ENCODE peak calls at places on chromosomes 13 and 19, in five cellular contexts. M is HT-29; V is activated T-helper 2 cell treated with anti-CD3 and anti-CD28 coated beads, Interferon-gamma antibody, Interleukin-2, Interleukin-4, amounts not matched to agents 10 μg/mL and 5 μg/mL and 100 μg/mL, durations not matched to agents 14 hours and 24 hours and 36 hours; T is stimulated activated CD4-positive, alpha-beta T cell treated with anti-CD3 and anti-CD28 coated beads, Interleukin-4, amount 100 ng/mL, for 24 hours; B is NCI-H187. K is an unnamed sample.

GRCh38 chr19:16447015-16447384 is 24.8 kb downstream of the EPS15L1 start:
- DNase-seq in M (no peak), V (no peak), T (peak), B (no peak), K (peak)

GRCh38 chr19:49642488-49643035 is 553 bp downstream of the SCAF1 start:
- DNase-seq in M (no peak), V (no peak), T (no peak), B (no peak), K (no peak)

GRCh38 chr19:15701757-15702589 is 25.9 kb upstream of the OR10H2 start:
- DNase-seq in M (peak), V (no peak), T (no peak), B (no peak), K (no peak)

GRCh38 chr13:34340534-34340933 is 522.6 kb downstream of the RFC3 start:
- DNase-seq in M (peak), V (no peak), T (no peak), B (no peak), K (no peak)

GRCh38 chr13:20566424-20566916 is 487 bp upstream of the IFT88 start:
- DNase-seq in M (peak), V (no peak), T (no peak), B (peak), K (no peak)

GRCh38 chr13:72651196-72651595 is 76.2 kb downstream of the MZT1 start:
- DNase-seq in M (peak), V (no peak), T (no peak), B (no peak), K (no peak)

GRCh38 chr13:21957833-21958232 is 287.0 kb downstream of the FGF9 start:
- DNase-seq in M (no peak), V (no peak), T (no peak), B (peak), K (no peak)

GRCh38 chr19:55075366-55075998 is at the start of gene EPS8L1:
- DNase-seq in M (peak), V (no peak), T (no peak), B (no peak), K (no peak)

GRCh38 chr19:35720163-35720524 is 2.3 kb downstream of the KMT2B start:
- DNase-seq in M (no peak), V (no peak), T (no peak), B (no peak), K (no peak)

GRCh38 chr19:4345656-4346383 is 2.5 kb downstream of the MPND start:
- DNase-seq in M (no peak), V (no peak), T (no peak), B (no peak), K (no peak)

GRCh38 chr19:35843676-35844481 is 8.4 kb downstream of the NPHS1 start:
- DNase-seq in M (no peak), V (no peak), T (no peak), B (no peak), K (no peak)

GRCh38 chr13:93364166-93364565 is 137.6 kb downstream of the GPC6 start:
- DNase-seq in M (no peak), V (no peak), T (no peak), B (no peak), K (no peak)

GRCh38 chr19:35350591-35350990 is 2.9 kb downstream of the FFAR1 start:
- DNase-seq in M (no peak), V (no peak), T (no peak), B (no peak), K (no peak)

GRCh38 chr19:19276851-19277250 is 3.8 kb upstream of the TM6SF2 start:
- DNase-seq in M (no peak), V (no peak), T (no peak), B (no peak), K (no peak)

K was measured in GM06990.